ENCODE peak calls at places on chromosomes 5 and 9, in nine cellular contexts. A, Y, S, G, R, D, K, F and L are unnamed samples.

GRCh38 chr5:68646142-68646541 is 430.6 kb downstream of the PIK3R1 start:
- DNase-seq in F (no peak), A (no peak), R (no peak), Y (peak; percentile 17), D (no peak), S (no peak), K (no peak), G (no peak), L (no peak)

GRCh38 chr5:151499636-151500035 is 52.2 kb downstream of the SLC36A1 start:
- DNase-seq in D (no peak), F (no peak), K (no peak), G (no peak), S (no peak), Y (peak; percentile 34), R (no peak), A (no peak), L (no peak)

GRCh38 chr9:126154869-126155268 is 171.8 kb upstream of the MVB12B start:
- DNase-seq in D (no peak), G (no peak), A (no peak), K (no peak), F (no peak), R (no peak), S (no peak), Y (no peak), L (no peak)

GRCh38 chr5:179623906-179624741 is 653 bp upstream of the HNRNPH1 start:
- DNase-seq in K (no peak), A (no peak), F (no peak), Y (peak; percentile 85), S (no peak), R (peak; percentile 39), D (no peak), G (no peak), L (no peak)

GRCh38 chr9:118596374-118597015 is 772.7 kb downstream of the BRINP1 start:
- DNase-seq in S (no peak), D (no peak), Y (no peak), G (no peak), R (no peak), A (no peak), K (no peak), F (no peak), L (no peak)

GRCh38 chr9:34512131-34513078 is 10.4 kb downstream of the ENHO start:
- DNase-seq in G (no peak), Y (no peak), K (no peak), A (no peak), R (no peak), F (no peak), S (no peak), D (peak; percentile 14), L (no peak)

GRCh38 chr5:40033411-40033810 is 608.6 kb upstream of the DAB2 start:
- DNase-seq in S (no peak), K (no peak), G (no peak), A (no peak), R (no peak), D (no peak), F (no peak), Y (no peak), L (no peak)

GRCh38 chr5:132371603-132371994 is 2.1 kb downstream of the SLC22A5 start:
- DNase-seq in A (no peak), D (no peak), S (no peak), K (no peak), R (no peak), Y (no peak), F (no peak), G (no peak), L (no peak)

GRCh38 chr9:81789751-81790150 is 100.4 kb upstream of the TLE1 start:
- DNase-seq in Y (no peak), K (no peak), S (no peak), D (no peak), G (no peak), R (no peak), F (no peak), A (no peak), L (no peak)

GRCh38 chr9:12708562-12709298 is 15.5 kb downstream of the TYRP1 start:
- DNase-seq in R (no peak), S (no peak), A (no peak), F (no peak), D (no peak), G (no peak), Y (peak; percentile 83), K (no peak), L (no peak)

GRCh38 chr5:54703568-54704255 is 186.2 kb downstream of the SNX18 start:
- DNase-seq in R (no peak), G (no peak), S (no peak), A (no peak), Y (no peak), D (no peak), K (no peak), F (no peak), L (no peak)
- H3K27ac ChIP-seq in R (peak overlapping the region; percentile 64), G (no peak overlapping the region), S (peak overlapping the region; percentile 71), A (no peak overlapping the region), Y (peak overlapping the region; percentile 76), D (no peak overlapping the region), K (peak overlapping the region; percentile 5), F (peak overlapping the region; percentile 18), L (no peak overlapping the region)

GRCh38 chr9:136226680-136227410 is 18.8 kb downstream of the QSOX2 start:
- DNase-seq in D (no peak), G (no peak), A (no peak), Y (no peak), K (no peak), R (no peak), S (no peak), F (no peak), L (no peak)

GRCh38 chr9:136228107-136228875 is 17.3 kb downstream of the QSOX2 start:
- DNase-seq in K (no peak), F (no peak), R (no peak), Y (peak; percentile 59), S (peak; percentile 32), A (no peak), D (no peak), G (no peak), L (no peak)

GRCh38 chr9:136223871-136224640 is 19.1 kb upstream of the LHX3 start:
- DNase-seq in Y (no peak), R (no peak), K (no peak), G (no peak), F (no peak), D (no peak), S (no peak), A (no peak), L (no peak)

GRCh38 chr9:136225366-136225747 is 20.3 kb downstream of the QSOX2 start:
- DNase-seq in F (no peak), K (no peak), S (no peak), D (no peak), A (no peak), Y (no peak), G (no peak), R (no peak), L (no peak)

DNA sequence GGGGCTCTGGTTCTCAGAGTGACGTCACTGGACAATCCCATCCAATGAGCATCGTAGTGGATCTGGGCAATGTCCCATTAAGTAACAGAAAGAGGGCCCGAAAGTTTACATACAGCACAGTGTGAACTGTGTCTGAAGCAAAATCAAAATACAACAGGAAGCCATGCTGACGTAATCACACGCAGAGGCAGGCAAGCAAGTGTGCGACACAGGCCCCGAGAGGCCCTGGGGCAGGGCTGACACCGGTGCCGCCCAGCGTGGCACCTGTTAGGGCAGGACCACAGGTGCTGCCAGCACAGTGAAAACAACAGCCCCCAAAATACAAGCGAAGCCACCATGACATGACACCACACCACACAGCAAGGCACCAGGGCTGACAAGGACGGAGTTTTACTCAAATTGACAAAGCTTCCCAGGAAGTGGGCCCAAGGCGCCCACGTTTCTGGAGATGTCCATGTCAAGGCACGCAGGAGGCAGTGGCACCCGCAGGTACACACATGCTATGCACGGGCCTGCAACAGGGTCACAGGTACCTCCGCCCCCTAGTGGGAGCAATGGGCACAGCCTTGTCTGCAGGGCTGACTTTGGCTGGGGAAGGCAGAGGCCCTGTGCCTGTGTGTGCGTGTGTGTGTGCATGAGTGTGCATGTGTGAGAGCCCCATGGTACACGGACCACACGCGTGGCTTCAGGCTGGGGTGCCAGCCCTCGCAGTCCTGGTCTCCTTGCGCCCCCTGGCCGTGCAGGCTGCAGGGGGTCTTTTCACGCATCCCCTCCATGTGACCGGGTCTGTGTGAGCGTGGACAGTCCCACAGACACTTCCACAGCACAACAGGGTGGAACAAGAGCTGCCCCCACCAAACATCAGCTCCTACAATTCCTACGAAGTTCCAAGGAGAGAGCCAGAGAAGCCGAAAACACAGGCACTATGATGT is 19.6 kb downstream of the QSOX2 start:
- DNase-seq in F (peak; percentile 41), D (peak; percentile 44), K (peak; percentile 74), R (peak; percentile 35), Y (peak; percentile 47), A (peak; percentile 75), G (peak; percentile 65), S (no peak), L (no peak)
- TF ChIP-seq CTCF in F (peak; percentile 51), D (peak; percentile 65), K (peak; percentile 67), R (peak; percentile 62), Y (peak; percentile 75), A (peak; percentile 78), G (peak; percentile 67), S (peak; percentile 86), L (peak; percentile 56)

GRCh38 chr5:17424674-17425073 is 73.4 kb upstream of the TAF11L2 start:
- DNase-seq in D (no peak), A (no peak), R (no peak), K (no peak), S (no peak), F (no peak), Y (no peak), G (no peak), L (no peak)

GRCh38 chr5:17426104-17426739 is 71.8 kb upstream of the TAF11L2 start:
- DNase-seq in S (no peak), G (no peak), A (no peak), D (no peak), R (no peak), Y (no peak), K (no peak), F (no peak), L (no peak)

GRCh38 chr5:17429353-17429752 is 68.7 kb upstream of the TAF11L2 start:
- DNase-seq in Y (no peak), R (no peak), F (no peak), K (no peak), G (no peak), D (no peak), S (no peak), A (no peak), L (no peak)

GRCh38 chr5:17428176-17428800 is 69.7 kb upstream of the TAF11L2 start:
- DNase-seq in F (no peak), A (no peak), G (no peak), S (no peak), Y (no peak), R (no peak), K (no peak), D (no peak), L (no peak)

GRCh38 chr5:17425385-17426070 is 72.5 kb upstream of the TAF11L2 start:
- DNase-seq in K (no peak), F (no peak), S (no peak), G (no peak), D (no peak), A (no peak), R (no peak), Y (no peak), L (no peak)
- H3K27me3 ChIP-seq in K (no peaks in the 10 kb centered on the region), F (no peaks in the 10 kb centered on the region), S (no peaks in the 10 kb centered on the region), G (no peaks in the 10 kb centered on the region), D (no peaks in the 10 kb centered on the region), A (no peaks in the 10 kb centered on the region), R (no peaks in the 10 kb centered on the region), Y (no peaks in the 10 kb centered on the region), L (no peaks in the 10 kb centered on the region)

GRCh38 chr9:86732514-86732913 is 214.8 kb downstream of the GAS1 start:
- DNase-seq in G (no peak), Y (peak; percentile 91), S (no peak), R (peak; percentile 83), A (no peak), D (no peak), K (no peak), F (peak; percentile 41), L (no peak)
- H3K27ac ChIP-seq in G (peak overlapping the region; percentile 59), Y (peak overlapping the region; percentile 4), S (no peak overlapping the region), R (peak overlapping the region; percentile 51), A (peak overlapping the region; percentile 20), D (no peak overlapping the region), K (peak overlapping the region; percentile 26), F (peak overlapping the region; percentile 46), L (no peak overlapping the region)